ENCODE peak calls at places on chromosomes 4 and X, in five cellular contexts. Q is EH, V is ELR, S is NCI-H460, U is nucleus accumbens. A is an unnamed sample.

GRCh38 chr4:133668061-133668851 is 519.2 kb downstream of the PCDH10 start:
- DNase-seq in Q (no peak), V (no peak), S (no peak), U (no peak), A (no peak)

GRCh38 chrX:107769581-107770317 is 5.8 kb downstream of the TSC22D3 start:
- DNase-seq in Q (no peak), V (no peak), S (no peak), U (no peak), A (no peak)

GRCh38 chr4:19982556-19982955 is 269.1 kb upstream of the SLIT2 start:
- DNase-seq in Q (peak), V (peak), S (no peak), U (no peak), A (no peak)

GRCh38 chrX:19535481-19535880 is 20.2 kb upstream of the MAP3K15 start:
- DNase-seq in Q (peak), V (peak), S (no peak), U (no peak), A (no peak)

GRCh38 chr4:167883271-167883670 is 209.1 kb upstream of the ANXA10 start:
- DNase-seq in Q (peak), V (peak), S (no peak), U (no peak), A (no peak)

GRCh38 chr4:10117424-10118354 is 1.1 kb upstream of the WDR1 start:
- DNase-seq in Q (peak), V (no peak), S (no peak), U (no peak), A (no peak)

GRCh38 chr4:117134386-117134785 is 49.0 kb upstream of the TRAM1L1 start:
- DNase-seq in Q (peak), V (peak), S (peak), U (no peak), A (peak)

GRCh38 chrX:48972214-48973164 is 845 bp upstream of the KCND1 start:
- DNase-seq in Q (peak), V (peak), S (peak), U (peak), A (no peak)

GRCh38 chr4:184250795-184251679 is 33.4 kb upstream of the ENPP6 start:
- DNase-seq in Q (peak), V (peak), S (peak), U (no peak), A (no peak)

GRCh38 chr4:85474818-85475630 is at the start of gene ARHGAP24:
- DNase-seq in Q (peak), V (peak), S (peak), U (peak), A (peak)

GRCh38 chr4:42706086-42706485 is 49.2 kb upstream of the ATP8A1 start:
- DNase-seq in Q (no peak), V (no peak), S (no peak), U (no peak), A (no peak)

GRCh38 chr4:44638091-44638490 is 13.3 kb downstream of the YIPF7 start:
- DNase-seq in Q (no peak), V (no peak), S (no peak), U (no peak), A (no peak)

GRCh38 chr4:7415927-7416686 is 18.6 kb downstream of the PSAPL1 start:
- DNase-seq in Q (no peak), V (no peak), S (no peak), U (no peak), A (peak)

GRCh38 chr4:88761861-88762523 is 64.4 kb upstream of the NAP1L5 start:
- DNase-seq in Q (peak), V (peak), S (no peak), U (no peak), A (peak)

GRCh38 chr4:53507671-53508286 is 83.5 kb downstream of the LNX1 start:
- DNase-seq in Q (peak), V (no peak), S (no peak), U (no peak), A (no peak)

GRCh38 chrX:17584248-17584681 is 153.0 kb upstream of the SCML1 start:
- DNase-seq in Q (peak), V (peak), S (no peak), U (no peak), A (no peak)

GRCh38 chr4:7333024-7333780 is 101.5 kb downstream of the PSAPL1 start:
- DNase-seq in Q (no peak), V (no peak), S (no peak), U (no peak), A (no peak)

A was measured in posterior cingulate gyrus.